ENCODE peak calls at places on chromosomes 12 and 14, in four cellular contexts. K, V, B and U are unnamed samples. For H3K27me3 and H3K36me3, the result is how much of the 10 kb centered on the place peaks cover.

GRCh38 chr12:52127683-52128450 is 48.4 kb downstream of the SMIM41 start:
- DNase-seq in K (peak), V (no peak), B (no peak), U (no peak)

GRCh38 chr12:14756331-14757143 is 46.7 kb downstream of the WBP11 start:
- DNase-seq in K (no peak), V (no peak), B (no peak), U (peak)

GRCh38 chr12:104630230-104630670 is 173.5 kb downstream of the CHST11 start:
- DNase-seq in K (no peak), V (no peak), B (no peak), U (no peak)

GRCh38 chr12:132603240-132604107 is 6.9 kb downstream of the LRCOL1 start:
- DNase-seq in K (no peak), V (no peak), B (peak), U (peak)

GRCh38 chr14:68241862-68242490 is 422.4 kb downstream of the RAD51B start:
- DNase-seq in K (no peak), V (no peak), B (no peak), U (no peak)

GRCh38 chr12:24066865-24067264 is 117.4 kb upstream of the SOX5 start:
- DNase-seq in K (no peak), V (peak), B (peak), U (no peak)

GRCh38 chr12:5511256-5511643 is 79.3 kb downstream of the NTF3 start:
- DNase-seq in K (no peak), V (no peak), B (no peak), U (no peak)

GRCh38 chr14:68925373-68925772 is 53.7 kb downstream of the ACTN1 start:
- DNase-seq in K (no peak), V (no peak), B (no peak), U (no peak)

GRCh38 chr12:53695148-53696138 is 19.6 kb upstream of the ATP5MC2 start:
- DNase-seq in K (peak), V (no peak), B (no peak), U (peak)

GRCh38 chr14:95273041-95273978 is 46.4 kb downstream of the CLMN start:
- DNase-seq in K (no peak), V (no peak), B (no peak), U (no peak)

GRCh38 chr12:106110626-106111300 is 28.0 kb downstream of the NUAK1 start:
- DNase-seq in K (no peak), V (no peak), B (no peak), U (no peak)

GRCh38 chr14:32403688-32404087 is 74.6 kb downstream of the AKAP6 start:
- DNase-seq in K (no peak), V (no peak), B (no peak), U (no peak)

GRCh38 chr12:85390281-85390680 is 110.3 kb downstream of the ALX1 start:
- DNase-seq in K (no peak), V (no peak), B (no peak), U (no peak)

GRCh38 chr12:112018571-112019237 is 5.5 kb downstream of the ERP29 start:
- DNase-seq in K (no peak), V (no peak), B (no peak), U (no peak)

GRCh38 chr12:22935090-22935489 is 310.1 kb downstream of the ETNK1 start:
- DNase-seq in K (no peak), V (no peak), B (no peak), U (no peak)

GRCh38 chr12:49188205-49188915 is 520 bp downstream of the TUBA1A start:
- DNase-seq in K (peak), V (no peak), B (peak), U (peak)

GRCh38 chr14:51726166-51726899 is 74.6 kb downstream of the FRMD6 start:
- DNase-seq in K (no peak), V (no peak), B (no peak), U (no peak)

GRCh38 chr12:70271025-70271424 is 27.8 kb downstream of the CNOT2 start:
- DNase-seq in K (no peak), V (no peak), B (no peak), U (no peak)

GRCh38 chr14:24235804-24236688 is 3.3 kb downstream of the GMPR2 start:
- DNase-seq in K (no peak), V (no peak), B (no peak), U (no peak)

GRCh38 chr14:55665067-55665700 is 85.2 kb downstream of the KTN1 start:
- DNase-seq in K (no peak), V (no peak), B (no peak), U (no peak)

GRCh38 chr12:117587646-117588287 is 226.3 kb upstream of the NOS1 start:
- DNase-seq in K (peak), V (no peak), B (peak), U (peak)

GRCh38 chr14:96926006-96926405 is 128.8 kb downstream of the VRK1 start:
- DNase-seq in K (no peak), V (no peak), B (no peak), U (no peak)

GRCh38 chr12:21073129-21073528 is 57.9 kb upstream of the SLCO1B1 start:
- DNase-seq in K (no peak), V (no peak), B (no peak), U (no peak)

GRCh38 chr12:56032006-56032405 is 9.7 kb upstream of the RPS26 start:
- DNase-seq in K (no peak), V (no peak), B (no peak), U (no peak)

GRCh38 chr14:99728981-99729451 is 44.9 kb downstream of the CYP46A1 start:
- DNase-seq in K (peak), V (no peak), B (peak), U (no peak)

GRCh38 chr14:104290756-104291122 is 152.4 kb downstream of the KIF26A start:
- DNase-seq in K (peak), V (no peak), B (peak), U (no peak)

GRCh38 chr12:127690161-127690560 is 576.8 kb upstream of the TMEM132C start:
- DNase-seq in K (no peak), V (no peak), B (no peak), U (no peak)

GRCh38 chr14:54772451-54772881 is 130.2 kb downstream of the GCH1 start:
- DNase-seq in K (no peak), V (no peak), B (no peak), U (peak)

GRCh38 chr12:100168562-100168961 is 25.9 kb upstream of the BLTP3B start:
- DNase-seq in K (no peak), V (no peak), B (no peak), U (no peak)

GRCh38 chr12:988616-989015 is 2.4 kb upstream of the ERC1 start:
- DNase-seq in K (no peak), V (no peak), B (no peak), U (no peak)

GRCh38 chr12:989751-990278 is 1.2 kb upstream of the ERC1 start:
- DNase-seq in K (no peak), V (peak), B (no peak), U (peak)

GRCh38 chr12:990649-991349 is at the start of gene ERC1:
- DNase-seq in K (peak), V (peak), B (peak), U (peak)

GRCh38 chr12:990308-990648 is 745 bp upstream of the ERC1 start:
- DNase-seq in K (peak), V (no peak), B (peak), U (peak)

GRCh38 chr12:989051-989450 is 2.0 kb upstream of the ERC1 start:
- DNase-seq in K (no peak), V (no peak), B (no peak), U (no peak)
- H3K4me3 ChIP-seq in K (peak), V (no peak), B (no peak), U (no peak)

GRCh38 chr12:75378354-75378753 is 12.5 kb upstream of the GLIPR1L2 start:
- DNase-seq in K (no peak), V (no peak), B (no peak), U (no peak)

DNA sequence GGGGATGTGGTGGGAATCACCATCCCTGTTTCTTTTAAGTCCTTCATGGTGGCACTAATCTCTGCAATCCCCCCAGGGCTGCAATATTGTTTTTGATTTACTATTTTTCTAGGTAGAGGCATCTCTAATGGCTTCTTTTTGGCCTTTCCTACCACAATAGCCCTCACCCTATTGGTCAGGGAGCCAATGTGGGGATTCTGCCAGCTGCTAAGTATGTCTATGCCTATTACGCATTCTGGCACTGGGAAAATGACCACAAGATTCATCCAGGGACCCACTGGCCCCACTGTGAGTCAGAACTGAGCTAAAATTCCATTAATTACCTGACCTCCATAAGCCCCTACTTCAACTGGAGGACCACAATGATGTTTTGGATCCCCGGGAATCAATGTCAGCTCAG is 15.9 kb upstream of the GLIPR1L2 start:
- DNase-seq in K (no peak), V (no peak), B (no peak), U (no peak)
- H3K27me3 ChIP-seq in K (under half), V (under half), B (under half), U (under half)

GRCh38 chr12:27801630-27802029 is 21.6 kb upstream of the MANSC4 start:
- DNase-seq in K (no peak), V (no peak), B (no peak), U (no peak)

GRCh38 chr12:27794818-27795584 is 15.0 kb upstream of the MANSC4 start:
- DNase-seq in K (no peak), V (no peak), B (no peak), U (no peak)

GRCh38 chr12:27796093-27796492 is 16.1 kb upstream of the MANSC4 start:
- DNase-seq in K (no peak), V (no peak), B (no peak), U (no peak)

GRCh38 chr12:27800819-27801218 is 20.8 kb upstream of the MANSC4 start:
- DNase-seq in K (no peak), V (no peak), B (no peak), U (no peak)

DNA sequence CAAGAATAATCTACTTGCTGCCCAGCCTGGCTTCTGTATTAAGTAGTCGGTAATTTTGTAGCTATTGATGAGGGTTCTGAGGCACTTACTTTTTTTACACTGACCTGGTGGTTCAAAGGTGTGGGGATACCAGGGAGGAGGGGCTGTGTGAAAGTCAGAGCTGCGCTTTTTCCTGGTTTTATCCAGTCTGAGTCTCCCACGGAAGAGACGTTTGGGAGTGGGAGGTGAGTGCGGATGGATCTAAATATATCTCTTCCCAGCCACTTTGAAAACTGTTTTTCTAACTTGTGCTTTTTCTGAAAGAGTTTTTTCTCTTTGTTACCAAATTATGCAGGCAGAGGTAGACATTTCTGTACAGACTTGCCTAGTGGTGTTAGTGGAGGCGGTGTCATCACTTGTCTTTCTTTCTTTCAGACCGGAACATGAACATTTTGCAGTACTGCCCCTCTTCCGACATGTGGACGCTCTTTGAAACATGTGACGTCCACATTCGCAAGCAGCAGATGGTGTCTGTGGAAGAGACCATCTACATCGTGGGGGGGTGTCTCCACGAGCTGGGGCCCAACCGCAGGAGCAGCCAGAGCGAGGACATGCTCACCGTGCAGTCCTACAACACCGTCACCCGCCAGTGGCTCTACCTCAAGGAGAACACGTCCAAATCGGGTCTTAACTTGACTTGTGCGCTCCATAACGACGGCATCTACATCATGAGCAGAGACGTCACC is 17.4 kb upstream of the MANSC4 start:
- DNase-seq in K (no peak), V (no peak), B (no peak), U (no peak)
- H3K36me3 ChIP-seq in K (half or more), V (under half), B (under half), U (under half)

DNA sequence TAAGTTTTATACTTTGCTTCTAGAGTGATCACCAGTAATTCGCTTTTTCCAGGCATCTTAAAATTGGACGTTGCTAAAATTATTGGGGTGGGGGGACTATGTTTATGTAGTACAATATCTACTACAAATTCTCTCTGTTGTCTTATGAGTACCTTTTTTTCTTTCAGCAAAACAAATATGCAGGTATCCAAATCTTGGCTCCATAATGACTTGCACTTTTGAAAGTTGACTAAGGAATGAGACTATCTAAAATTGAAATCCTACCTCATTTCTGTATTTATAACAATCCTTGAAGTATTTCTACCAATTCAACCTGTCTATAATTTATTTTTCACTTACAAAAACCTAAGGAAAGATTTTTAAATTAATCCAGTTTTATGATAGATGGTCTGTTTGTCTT is 2.4 kb downstream of the DYNC1H1 start:
- DNase-seq in K (no peak), V (no peak), B (no peak), U (no peak)
- H3K4me3 ChIP-seq in K (no peak), V (peak), B (no peak), U (no peak)

DNA sequence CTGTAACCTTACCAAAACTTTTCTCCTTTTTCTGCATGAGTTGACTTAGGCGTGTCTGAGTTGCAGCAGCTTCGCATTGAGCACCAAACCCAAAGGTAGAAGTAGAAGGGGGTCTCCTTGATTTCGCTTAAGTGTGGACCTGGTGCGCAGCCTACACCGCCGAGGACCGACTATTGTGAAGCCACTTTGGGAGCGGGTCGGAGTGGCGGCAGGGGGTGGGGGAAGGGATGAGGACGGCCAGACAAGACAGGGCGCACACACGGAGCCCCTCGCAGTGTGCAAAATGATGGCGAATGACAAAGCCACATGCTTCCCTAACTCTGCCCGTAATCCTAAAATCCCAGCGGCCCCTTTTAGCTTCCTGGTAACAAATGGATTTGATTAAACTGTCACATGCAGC is 1.1 kb downstream of the LMO3 start:
- DNase-seq in K (no peak), V (no peak), B (no peak), U (peak)
- H3K27me3 ChIP-seq in K (under half), V (under half), B (under half), U (under half)